ENCODE peak calls at places on chromosomes 16 and 17, in seven cellular contexts. E is K562, I is HCT116, O is GM12878, Y is WTC11, J is HepG2, H is H1. C is an unnamed sample.

GRCh38 chr17:48054238-48055185 is 6.4 kb downstream of the NFE2L1 start:
- DNase-seq in E (peak; percentile 80), I (no peak), O (no peak), Y (peak; percentile 96), J (no peak), H (peak; percentile 89), C (no peak)

GRCh38 chr17:16352303-16352837 is 899 bp downstream of the CENPV start:
- DNase-seq in E (peak; percentile 31), I (no peak), O (no peak), Y (peak; percentile 68), J (peak; percentile 78), H (peak; percentile 67), C (peak; percentile 55)

GRCh38 chr17:2253768-2254406 is 49.7 kb downstream of the SMG6 start:
- DNase-seq in E (no peak), I (no peak), O (peak; percentile 90), Y (no peak), J (no peak), H (no peak), C (no peak)

GRCh38 chr16:11913425-11914079 is 2.2 kb downstream of the GSPT1 start:
- DNase-seq in E (peak; percentile 19), I (no peak), O (no peak), Y (no peak), J (no peak), H (no peak), C (no peak)

GRCh38 chr16:86894168-86894567 is 315.8 kb downstream of the FOXL1 start:
- DNase-seq in E (no peak), I (no peak), O (no peak), Y (no peak), J (no peak), H (no peak), C (no peak)

GRCh38 chr16:67537636-67538591 is 9.3 kb downstream of the RIPOR1 start:
- DNase-seq in E (no peak), I (no peak), O (no peak), Y (peak; percentile 42), J (no peak), H (peak; percentile 67), C (no peak)

GRCh38 chr17:9941305-9941704 is 36.2 kb upstream of the RCVRN start:
- DNase-seq in E (no peak), I (no peak), O (no peak), Y (no peak), J (no peak), H (no peak), C (no peak)

GRCh38 chr17:36869856-36870617 is 67.2 kb upstream of the LHX1 start:
- DNase-seq in E (peak; percentile 54), I (no peak), O (no peak), Y (peak; percentile 37), J (no peak), H (no peak), C (no peak)

GRCh38 chr17:80105762-80106161 is 4.4 kb downstream of the GAA start:
- DNase-seq in E (peak; percentile 49), I (no peak), O (no peak), Y (no peak), J (no peak), H (no peak), C (no peak)

GRCh38 chr16:30570621-30571443 is 682 bp downstream of the ZNF688 start:
- DNase-seq in E (peak; percentile 42), I (no peak), O (no peak), Y (peak; percentile 40), J (no peak), H (peak; percentile 69), C (peak; percentile 51)

GRCh38 chr17:50262001-50262794 is 12.1 kb upstream of the TMEM92 start:
- DNase-seq in E (peak; percentile 3), I (no peak), O (no peak), Y (no peak), J (no peak), H (no peak), C (no peak)

GRCh38 chr17:5781236-5781927 is 197.1 kb upstream of the NLRP1 start:
- DNase-seq in E (no peak), I (no peak), O (no peak), Y (no peak), J (no peak), H (no peak), C (no peak)

GRCh38 chr17:76588182-76588581 is 2.5 kb upstream of the ST6GALNAC2 start:
- DNase-seq in E (no peak), I (no peak), O (no peak), Y (no peak), J (no peak), H (no peak), C (no peak)

GRCh38 chr16:51374346-51374745 is 223.3 kb upstream of the SALL1 start:
- DNase-seq in E (no peak), I (no peak), O (no peak), Y (no peak), J (no peak), H (no peak), C (no peak)

GRCh38 chr17:80465316-80465974 is 11.0 kb downstream of the NPTX1 start:
- DNase-seq in E (no peak), I (no peak), O (no peak), Y (no peak), J (no peak), H (no peak), C (no peak)

GRCh38 chr16:25084797-25085196 is 26.7 kb upstream of the LCMT1 start:
- DNase-seq in E (no peak), I (no peak), O (no peak), Y (no peak), J (no peak), H (no peak), C (no peak)

GRCh38 chr16:58016841-58017446 is 8.6 kb upstream of the MMP15 start:
- DNase-seq in E (no peak), I (no peak), O (no peak), Y (no peak), J (no peak), H (no peak), C (no peak)

GRCh38 chr16:35743101-35743692 is 2283.8 kb downstream of the TP53TG3F start:
- DNase-seq in E (no peak), I (no peak), O (no peak), Y (no peak), J (no peak), H (no peak), C (no peak)

GRCh38 chr17:36768355-36768754 is 167.0 kb downstream of the MRM1 start:
- DNase-seq in E (peak; percentile 27), I (no peak), O (no peak), Y (peak; percentile 48), J (no peak), H (peak; percentile 70), C (no peak)

GRCh38 chr17:35543856-35544255 is 6.4 kb upstream of the SLFN12L start:
- DNase-seq in E (no peak), I (no peak), O (no peak), Y (no peak), J (no peak), H (no peak), C (no peak)

GRCh38 chr16:86823125-86823524 is 244.8 kb downstream of the FOXL1 start:
- DNase-seq in E (no peak), I (no peak), O (no peak), Y (no peak), J (no peak), H (no peak), C (no peak)

GRCh38 chr17:34249497-34249877 is 5.6 kb upstream of the CCL2 start:
- DNase-seq in E (no peak), I (no peak), O (no peak), Y (no peak), J (no peak), H (no peak), C (no peak)

GRCh38 chr17:19724501-19725420 is 8.4 kb upstream of the SLC47A2 start:
- DNase-seq in E (no peak), I (no peak), O (no peak), Y (no peak), J (no peak), H (no peak), C (no peak)

GRCh38 chr16:89722392-89723278 is 1.3 kb downstream of the ZNF276 start:
- DNase-seq in E (no peak), I (peak; percentile 56), O (no peak), Y (no peak), J (no peak), H (peak; percentile 62), C (no peak)

GRCh38 chr16:53754938-53755910 is 51.3 kb downstream of the FTO start:
- DNase-seq in E (peak; percentile 22), I (no peak), O (no peak), Y (no peak), J (no peak), H (no peak), C (no peak)
- TF ChIP-seq SP1 in E (no peak), I (no peak), O (no peak), Y (no peak), J (no peak), H (no peak), C (no peak)

DNA sequence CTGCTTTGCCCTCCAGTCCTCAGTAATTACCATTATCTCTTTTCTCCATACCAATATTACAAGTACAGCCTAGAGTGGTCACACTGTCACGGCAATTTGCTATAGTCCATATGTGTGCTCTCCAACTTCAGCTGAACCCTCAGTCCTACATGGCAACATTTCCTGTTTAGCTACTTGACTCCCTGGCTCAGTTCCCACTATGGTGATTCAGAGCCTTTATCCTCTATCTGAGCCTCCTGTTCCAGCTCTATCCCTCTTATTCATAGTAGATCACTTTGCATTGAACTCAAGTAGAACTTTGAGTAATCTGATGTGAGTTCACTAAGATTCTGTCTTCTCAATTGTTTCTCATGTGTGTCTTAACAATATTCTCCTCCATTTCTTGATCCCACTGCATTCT is 43.7 kb upstream of the GOSR1 start:
- DNase-seq in E (peak; percentile 49), I (peak; percentile 37), O (no peak), Y (no peak), J (no peak), H (no peak), C (no peak)
- TF ChIP-seq SP1 in E (no peak), I (no peak), O (no peak), Y (no peak), J (no peak), H (no peak), C (no peak)

GRCh38 chr16:48117217-48118105 is 38.3 kb downstream of the ABCC12 start:
- DNase-seq in E (peak; percentile 89), I (peak; percentile 56), O (no peak), Y (peak; percentile 93), J (peak; percentile 81), H (peak; percentile 97), C (peak; percentile 87)
- TF ChIP-seq SP1 in E (no peak), I (no peak), O (no peak), Y (no peak), J (no peak), H (no peak), C (no peak)

GRCh38 chr17:78802008-78802407 is 19.9 kb upstream of the CYTH1 start:
- DNase-seq in E (no peak), I (no peak), O (no peak), Y (no peak), J (no peak), H (no peak), C (no peak)
- TF ChIP-seq SP1 in E (no peak), I (no peak), O (no peak), Y (no peak), J (no peak), H (no peak), C (no peak)

DNA sequence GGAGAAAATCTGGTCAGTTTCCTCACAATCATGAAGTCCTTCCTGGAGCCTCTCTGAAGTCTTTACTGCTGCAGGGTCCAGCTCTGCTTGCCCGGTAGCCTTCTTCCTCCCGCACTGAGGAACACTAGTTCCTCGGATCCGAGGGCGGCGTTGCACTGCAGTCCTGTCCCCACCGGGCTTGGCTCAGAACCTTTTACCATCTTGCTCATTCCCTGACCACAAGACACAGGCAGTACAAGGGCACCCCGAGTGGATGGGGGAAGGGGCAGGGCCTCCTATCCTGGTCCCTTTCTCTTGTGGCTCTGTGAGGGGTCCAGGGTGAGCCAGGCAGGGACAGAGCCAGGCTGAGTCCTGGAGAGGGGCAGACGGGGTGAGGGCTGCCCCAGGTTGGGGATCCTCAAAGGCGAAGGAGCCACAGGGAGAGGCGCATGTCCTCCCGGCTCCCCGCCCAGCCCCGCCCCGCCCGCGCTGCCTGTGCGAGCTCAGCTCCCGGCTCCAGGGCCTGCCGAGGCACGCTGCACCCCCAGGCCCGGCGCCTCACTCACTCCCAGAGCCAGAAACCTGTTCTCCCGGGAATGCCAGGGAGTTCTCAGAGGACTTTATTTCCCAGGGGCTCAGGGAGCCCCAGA is 1.5 kb downstream of the FOXN1 start:
- DNase-seq in E (no peak), I (no peak), O (no peak), Y (peak; percentile 52), J (no peak), H (peak; percentile 65), C (no peak)
- TF ChIP-seq SP1 in E (no peak), I (no peak), O (no peak), Y (no peak), J (no peak), H (no peak), C (no peak)

C was measured in HEK293T.